ENCODE peak calls at places on chromosome 20, in five cellular contexts. P is K562, V is A549, X is HepG2, R is H1. K is an unnamed sample.

GRCh38 chr20:50932016-50932338 is 740 bp upstream of the ADNP start:
- DNase-seq in P (no peak), V (no peak), X (no peak), R (no peak), K (no peak)

GRCh38 chr20:46202758-46203509 is 84.8 kb downstream of the CD40 start:
- DNase-seq in P (no peak), V (no peak), X (no peak), R (no peak), K (no peak)

GRCh38 chr20:61608275-61609085 is 356.4 kb downstream of the CDH4 start:
- DNase-seq in P (peak), V (peak), X (peak), R (peak), K (no peak)

GRCh38 chr20:53678315-53678989 is 84.8 kb upstream of the ZNF217 start:
- DNase-seq in P (no peak), V (no peak), X (no peak), R (no peak), K (no peak)

GRCh38 chr20:51420111-51420510 is 122.4 kb downstream of the NFATC2 start:
- DNase-seq in P (no peak), V (no peak), X (no peak), R (no peak), K (no peak)

GRCh38 chr20:51541189-51542032 is 1.1 kb downstream of the NFATC2 start:
- DNase-seq in P (peak), V (no peak), X (peak), R (no peak), K (no peak)

GRCh38 chr20:25204550-25205276 is 9.2 kb downstream of the ENTPD6 start:
- DNase-seq in P (no peak), V (no peak), X (no peak), R (no peak), K (no peak)

GRCh38 chr20:51183443-51183842 is 160.5 kb upstream of the KCNG1 start:
- DNase-seq in P (no peak), V (no peak), X (no peak), R (no peak), K (no peak)

GRCh38 chr20:57680934-57681914 is 28.6 kb downstream of the PMEPA1 start:
- DNase-seq in P (no peak), V (no peak), X (no peak), R (no peak), K (peak)

GRCh38 chr20:31968299-31969126 is 562 bp downstream of the XKR7 start:
- DNase-seq in P (peak), V (peak), X (peak), R (peak), K (no peak)

GRCh38 chr20:23446505-23446904 is 6.2 kb downstream of the CST11 start:
- DNase-seq in P (peak), V (peak), X (peak), R (peak), K (peak)

GRCh38 chr20:61045876-61046585 is 206.0 kb upstream of the CDH4 start:
- DNase-seq in P (no peak), V (no peak), X (no peak), R (no peak), K (no peak)

GRCh38 chr20:11130554-11131166 is 456.9 kb upstream of the JAG1 start:
- DNase-seq in P (no peak), V (no peak), X (no peak), R (no peak), K (peak)

GRCh38 chr20:4252005-4252404 is 236.6 kb upstream of the RNF24 start:
- DNase-seq in P (no peak), V (no peak), X (no peak), R (no peak), K (no peak)

GRCh38 chr20:58361549-58361948 is 27.5 kb upstream of the VAPB start:
- DNase-seq in P (no peak), V (no peak), X (no peak), R (no peak), K (no peak)

GRCh38 chr20:56400001-56400640 is 7.7 kb downstream of the CSTF1 start:
- DNase-seq in P (peak), V (peak), X (peak), R (peak), K (peak)

GRCh38 chr20:58142843-58143185 is 85.6 kb downstream of the ANKRD60 start:
- DNase-seq in P (no peak), V (no peak), X (no peak), R (no peak), K (no peak)

GRCh38 chr20:35333606-35334005 is 41.4 kb upstream of the FAM83C start:
- DNase-seq in P (no peak), V (no peak), X (no peak), R (no peak), K (no peak)

GRCh38 chr20:25543068-25543467 is 42.3 kb downstream of the NINL start:
- DNase-seq in P (no peak), V (no peak), X (peak), R (no peak), K (no peak)

GRCh38 chr20:16714242-16714641 is 15.6 kb upstream of the SNRPB2 start:
- DNase-seq in P (no peak), V (no peak), X (no peak), R (no peak), K (no peak)

GRCh38 chr20:39050555-39050902 is 88.4 kb downstream of the DHX35 start:
- DNase-seq in P (no peak), V (no peak), X (no peak), R (no peak), K (no peak)

GRCh38 chr20:53036992-53037391 is 64.8 kb downstream of the TSHZ2 start:
- DNase-seq in P (no peak), V (no peak), X (no peak), R (no peak), K (no peak)

GRCh38 chr20:50729925-50730764 is 1.2 kb upstream of the PARD6B start:
- DNase-seq in P (peak), V (peak), X (peak), R (no peak), K (no peak)

GRCh38 chr20:39298116-39298515 is 336.0 kb downstream of the DHX35 start:
- DNase-seq in P (no peak), V (no peak), X (no peak), R (no peak), K (no peak)

GRCh38 chr20:40120827-40121226 is 568.2 kb downstream of the MAFB start:
- DNase-seq in P (no peak), V (no peak), X (no peak), R (no peak), K (no peak)

GRCh38 chr20:25057234-25058050 is 497 bp downstream of the ACSS1 start:
- DNase-seq in P (no peak), V (peak), X (no peak), R (peak), K (no peak)

GRCh38 chr20:21237956-21238355 is 65.2 kb upstream of the XRN2 start:
- DNase-seq in P (no peak), V (no peak), X (no peak), R (no peak), K (no peak)

GRCh38 chr20:44932916-44933315 is 23.1 kb downstream of the PABPC1L start:
- DNase-seq in P (no peak), V (no peak), X (no peak), R (no peak), K (no peak)

GRCh38 chr20:49928411-49929141 is 7.6 kb upstream of the RNF114 start:
- DNase-seq in P (peak), V (peak), X (peak), R (peak), K (no peak)

GRCh38 chr20:38392356-38392755 is 42.8 kb downstream of the SNHG17 start:
- DNase-seq in P (peak), V (peak), X (no peak), R (no peak), K (no peak)

GRCh38 chr20:2103454-2104153 is 2.0 kb downstream of the STK35 start:
- DNase-seq in P (no peak), V (no peak), X (peak), R (no peak), K (no peak)

GRCh38 chr20:653590-654426 is 808 bp upstream of the SRXN1 start:
- DNase-seq in P (no peak), V (peak), X (peak), R (no peak), K (no peak)

GRCh38 chr20:19252670-19253120 is 40.3 kb downstream of the SLC24A3 start:
- DNase-seq in P (no peak), V (no peak), X (no peak), R (peak), K (no peak)

GRCh38 chr20:48294942-48295341 is 509.7 kb upstream of the SULF2 start:
- DNase-seq in P (no peak), V (no peak), X (no peak), R (no peak), K (no peak)

GRCh38 chr20:47318027-47318595 is 38.4 kb downstream of the ZMYND8 start:
- DNase-seq in P (peak), V (peak), X (peak), R (peak), K (no peak)

GRCh38 chr20:6504826-6505225 is 262.7 kb upstream of the BMP2 start:
- DNase-seq in P (no peak), V (no peak), X (no peak), R (no peak), K (no peak)

GRCh38 chr20:6502999-6503398 is 264.5 kb upstream of the BMP2 start:
- DNase-seq in P (no peak), V (no peak), X (no peak), R (no peak), K (no peak)

GRCh38 chr20:6504179-6504578 is 263.3 kb upstream of the BMP2 start:
- DNase-seq in P (no peak), V (no peak), X (no peak), R (no peak), K (no peak)

GRCh38 chr20:6509375-6509774 is 258.1 kb upstream of the BMP2 start:
- DNase-seq in P (no peak), V (no peak), X (no peak), R (no peak), K (no peak)

GRCh38 chr20:6506906-6507305 is 260.6 kb upstream of the BMP2 start:
- DNase-seq in P (no peak), V (no peak), X (no peak), R (no peak), K (no peak)
- TF ChIP-seq KDM1A in P (no peak), V (no peak), X (no peak), R (no peak), K (no peak)

DNA sequence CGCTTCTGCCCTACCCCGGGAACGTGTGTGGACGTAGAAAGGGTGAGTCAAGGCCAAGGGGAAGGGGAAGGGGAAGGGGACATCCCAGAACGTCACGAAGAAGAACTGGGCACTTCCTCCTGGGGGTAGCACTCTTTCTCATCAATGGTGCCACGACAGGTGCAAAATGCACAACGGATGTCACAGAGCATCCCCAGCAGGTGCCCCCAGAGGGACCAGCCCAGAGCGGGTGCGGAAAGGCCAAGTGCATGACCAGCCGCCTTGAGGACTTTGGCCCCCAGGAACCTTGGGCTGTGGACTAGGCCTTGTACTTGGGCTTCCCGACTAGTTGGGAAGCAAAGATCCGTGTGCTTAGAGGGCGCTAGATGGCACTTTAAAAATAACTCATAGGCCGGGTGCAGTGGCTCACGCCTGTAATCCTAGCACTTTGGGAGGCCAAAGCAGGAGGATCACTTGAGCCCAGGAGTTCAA is 12.1 kb upstream of the SRC start:
- DNase-seq in P (no peak), V (no peak), X (peak), R (no peak), K (no peak)
- TF ChIP-seq KDM1A in P (no peak), V (no peak), X (no peak), R (no peak), K (no peak)

GRCh38 chr20:42700423-42700822 is 489.3 kb downstream of the PTPRT start:
- DNase-seq in P (no peak), V (no peak), X (no peak), R (no peak), K (no peak)

GRCh38 chr20:42701948-42702347 is 487.8 kb downstream of the PTPRT start:
- DNase-seq in P (no peak), V (no peak), X (peak), R (no peak), K (no peak)

GRCh38 chr20:42703744-42704143 is 486.0 kb downstream of the PTPRT start:
- DNase-seq in P (no peak), V (no peak), X (no peak), R (no peak), K (no peak)

DNA sequence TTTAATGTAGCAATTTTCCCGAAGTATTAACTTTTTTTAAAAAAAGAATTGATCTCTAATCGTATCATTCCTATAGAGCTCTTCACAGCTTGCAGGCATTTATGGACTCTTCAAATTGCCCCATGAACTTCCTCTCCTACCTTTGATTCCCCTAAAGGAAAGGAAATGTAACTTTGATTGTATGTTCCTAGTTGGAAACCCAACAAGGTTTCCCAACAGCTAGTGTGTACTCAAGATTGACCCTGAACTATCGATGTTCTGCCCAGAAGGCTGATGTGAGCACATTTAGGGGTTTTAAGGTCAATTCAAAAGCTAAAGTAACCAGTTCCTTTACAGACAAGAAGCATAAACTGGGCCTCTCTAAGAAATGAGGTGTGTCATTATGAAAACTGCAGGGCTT is 491.7 kb downstream of the PTPRT start:
- DNase-seq in P (no peak), V (no peak), X (no peak), R (no peak), K (no peak)
- TF ChIP-seq KDM1A in P (no peak), V (no peak), X (no peak), R (no peak), K (no peak)

GRCh38 chr20:63538204-63539091 is 1.3 kb upstream of the PTK6 start:
- DNase-seq in P (peak), V (no peak), X (peak), R (no peak), K (no peak)
- TF ChIP-seq KDM1A in P (no peak), V (no peak), X (no peak), R (no peak), K (no peak)

GRCh38 chr20:14219801-14220461 is 117.5 kb downstream of the FLRT3 start:
- DNase-seq in P (no peak), V (peak), X (no peak), R (no peak), K (no peak)
- TF ChIP-seq KDM1A in P (no peak), V (no peak), X (no peak), R (no peak), K (no peak)

DNA sequence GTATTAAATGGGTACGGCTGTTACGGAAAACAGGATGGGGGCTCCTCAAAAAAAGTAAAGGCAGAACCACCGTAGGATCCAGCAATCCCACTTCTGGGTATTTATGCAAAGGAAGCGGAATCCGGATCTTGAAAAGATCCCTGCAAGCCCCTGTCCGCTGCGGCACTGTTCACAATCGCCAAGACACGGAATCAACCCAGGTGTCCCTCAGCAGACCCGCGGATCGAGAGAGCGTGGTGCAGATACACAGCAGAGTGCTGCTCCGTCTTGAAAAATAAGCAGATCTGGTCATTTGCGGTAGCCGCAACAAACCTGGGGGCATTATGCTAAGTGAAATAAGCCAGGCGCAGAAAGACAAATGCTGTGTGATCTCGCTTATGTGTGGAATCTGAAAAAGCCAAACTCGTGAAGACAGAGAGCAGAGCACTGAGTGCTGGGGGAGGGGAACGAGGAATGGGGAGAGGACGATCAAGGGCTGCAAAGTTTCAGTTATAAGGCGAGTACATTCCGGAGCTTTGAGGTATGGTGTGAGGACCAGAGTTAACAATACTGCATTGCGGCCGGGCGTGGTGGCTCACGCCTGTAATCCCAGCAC is 41.3 kb downstream of the NTSR1 start:
- DNase-seq in P (no peak), V (no peak), X (no peak), R (no peak), K (no peak)
- TF ChIP-seq KDM1A in P (no peak), V (no peak), X (no peak), R (no peak), K (no peak)

GRCh38 chr20:41452226-41452625 is 85.6 kb upstream of the EMILIN3 start:
- DNase-seq in P (no peak), V (no peak), X (no peak), R (no peak), K (no peak)

GRCh38 chr20:41453006-41453950 is 86.7 kb upstream of the EMILIN3 start:
- DNase-seq in P (no peak), V (no peak), X (no peak), R (no peak), K (no peak)

GRCh38 chr20:41457173-41457857 is 90.7 kb upstream of the EMILIN3 start:
- DNase-seq in P (no peak), V (no peak), X (no peak), R (no peak), K (no peak)

GRCh38 chr20:41454250-41454649 is 87.6 kb upstream of the EMILIN3 start:
- DNase-seq in P (no peak), V (no peak), X (no peak), R (no peak), K (no peak)

DNA sequence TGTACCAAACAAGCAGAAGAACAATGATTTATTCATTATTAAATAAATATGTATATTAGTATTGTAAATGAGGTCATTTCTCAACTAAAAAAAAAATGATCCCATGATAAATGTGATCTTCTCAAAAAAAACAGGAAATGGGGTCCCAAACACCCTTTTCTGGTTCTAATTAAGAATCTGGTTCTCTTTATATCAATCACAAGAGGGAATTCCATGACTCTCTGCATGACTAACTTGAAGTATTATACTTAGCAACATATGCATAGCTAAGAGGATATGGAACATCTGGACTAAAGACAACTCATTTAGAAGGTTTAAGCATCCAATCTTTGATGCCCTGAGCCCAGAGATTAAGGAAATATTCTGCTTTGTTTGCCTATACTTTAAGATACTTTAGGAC is 89.7 kb upstream of the EMILIN3 start:
- DNase-seq in P (no peak), V (no peak), X (no peak), R (no peak), K (no peak)
- TF ChIP-seq KDM1A in P (no peak), V (no peak), X (no peak), R (no peak), K (no peak)

DNA sequence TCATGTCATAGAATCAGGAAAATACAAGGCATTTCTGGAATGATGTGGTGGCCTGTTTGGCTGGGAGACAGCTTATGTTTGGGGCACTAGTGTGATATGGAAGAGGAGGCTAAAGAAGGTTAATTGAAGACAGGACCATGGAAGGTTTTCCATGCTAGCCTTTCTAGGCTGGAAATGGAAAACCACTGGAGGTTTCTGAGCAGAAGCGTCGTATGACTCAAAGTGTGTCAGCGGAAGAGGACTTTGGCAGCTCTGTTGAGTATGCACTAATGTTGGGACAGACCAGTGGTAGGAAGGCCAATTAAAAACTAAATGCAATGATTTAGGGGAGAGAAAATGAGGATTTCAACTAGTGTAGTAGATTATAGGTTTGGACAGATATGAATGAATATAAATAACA is 413.1 kb downstream of the PLCB1 start:
- DNase-seq in P (no peak), V (no peak), X (no peak), R (no peak), K (no peak)
- TF ChIP-seq KDM1A in P (no peak), V (no peak), X (no peak), R (no peak), K (no peak)